ENCODE peak calls at places on chromosomes 11 and 22, in six cellular contexts. U is CD8-positive, alpha-beta memory T cell; Q is A549; R is MM.1S; J is HCT116; G is GM23248. H is an unnamed sample. For H3K9me3, the result is how much of the 10 kb centered on the place peaks cover.

GRCh38 chr22:40610329-40610850 is 26.1 kb downstream of the MRTFA start:
- DNase-seq in U (no peak), Q (no peak), R (no peak), J (no peak), G (no peak), H (no peak)

GRCh38 chr11:63909621-63910506 is 7.1 kb downstream of the RCOR2 start:
- DNase-seq in U (no peak), Q (no peak), R (no peak), J (no peak), G (no peak), H (no peak)

GRCh38 chr11:34311126-34311525 is 46.7 kb downstream of the ABTB2 start:
- DNase-seq in U (no peak), Q (no peak), R (no peak), J (no peak), G (no peak), H (no peak)

GRCh38 chr11:78438298-78438975 is 20.8 kb upstream of the GAB2 start:
- DNase-seq in U (no peak), Q (no peak), R (peak), J (no peak), G (no peak), H (no peak)

GRCh38 chr11:45754746-45755145 is 50.2 kb upstream of the SLC35C1 start:
- DNase-seq in U (no peak), Q (no peak), R (no peak), J (no peak), G (no peak), H (no peak)

GRCh38 chr22:25762147-25762546 is 20.2 kb downstream of the MYO18B start:
- DNase-seq in U (no peak), Q (no peak), R (no peak), J (no peak), G (no peak), H (no peak)

GRCh38 chr22:36465232-36466021 is 16.0 kb downstream of the TXN2 start:
- DNase-seq in U (no peak), Q (peak), R (no peak), J (peak), G (peak), H (no peak)

GRCh38 chr11:72203163-72203562 is 11.2 kb downstream of the FOLR1 start:
- DNase-seq in U (no peak), Q (no peak), R (no peak), J (no peak), G (no peak), H (no peak)

GRCh38 chr11:121881806-121882205 is 234.2 kb downstream of the BLID start:
- DNase-seq in U (no peak), Q (no peak), R (no peak), J (no peak), G (peak), H (no peak)

GRCh38 chr22:21613553-21614233 is 16.1 kb downstream of the YDJC start:
- DNase-seq in U (no peak), Q (no peak), R (no peak), J (no peak), G (no peak), H (no peak)

GRCh38 chr22:28867191-28867590 is 16.2 kb upstream of the ZNRF3 start:
- DNase-seq in U (no peak), Q (no peak), R (no peak), J (no peak), G (no peak), H (no peak)

GRCh38 chr22:40014661-40015255 is 20.0 kb downstream of the FAM83F start:
- DNase-seq in U (no peak), Q (no peak), R (no peak), J (no peak), G (no peak), H (no peak)

GRCh38 chr11:86511086-86511551 is 136.4 kb downstream of the CCDC81 start:
- DNase-seq in U (no peak), Q (peak), R (no peak), J (no peak), G (peak), H (no peak)

GRCh38 chr11:40190294-40190693 is 1269.2 kb downstream of the LRRC4C start:
- DNase-seq in U (no peak), Q (no peak), R (no peak), J (no peak), G (no peak), H (no peak)

GRCh38 chr11:35548925-35549561 is 23.6 kb upstream of the PAMR1 start:
- DNase-seq in U (no peak), Q (no peak), R (no peak), J (no peak), G (peak), H (no peak)

GRCh38 chr22:37679670-37680069 is 4.2 kb downstream of the LGALS1 start:
- DNase-seq in U (no peak), Q (no peak), R (no peak), J (no peak), G (no peak), H (no peak)

GRCh38 chr11:8098879-8099278 is 17.9 kb downstream of the TUB start:
- DNase-seq in U (no peak), Q (no peak), R (no peak), J (no peak), G (peak), H (no peak)

GRCh38 chr22:40050258-40050657 is 55.5 kb downstream of the FAM83F start:
- DNase-seq in U (no peak), Q (no peak), R (peak), J (no peak), G (no peak), H (no peak)

GRCh38 chr22:23834830-23835772 is 3.7 kb downstream of the DERL3 start:
- DNase-seq in U (no peak), Q (no peak), R (no peak), J (no peak), G (no peak), H (no peak)

GRCh38 chr22:36930041-36930935 is 16.9 kb downstream of the CSF2RB start:
- DNase-seq in U (no peak), Q (no peak), R (peak), J (no peak), G (no peak), H (no peak)

GRCh38 chr11:68432874-68433273 is 27.7 kb upstream of the PPP6R3 start:
- DNase-seq in U (no peak), Q (no peak), R (no peak), J (no peak), G (no peak), H (no peak)

GRCh38 chr11:118133816-118134215 is 18.8 kb downstream of the SCN4B start:
- DNase-seq in U (no peak), Q (no peak), R (no peak), J (no peak), G (no peak), H (no peak)

GRCh38 chr11:33860926-33861325 is 30.9 kb downstream of the LMO2 start:
- DNase-seq in U (no peak), Q (no peak), R (no peak), J (no peak), G (no peak), H (no peak)

GRCh38 chr11:46529086-46529905 is 64.5 kb downstream of the AMBRA1 start:
- DNase-seq in U (peak), Q (peak), R (peak), J (peak), G (peak), H (peak)

GRCh38 chr11:36292311-36292722 is 3.1 kb upstream of the COMMD9 start:
- DNase-seq in U (peak), Q (peak), R (peak), J (peak), G (peak), H (no peak)

GRCh38 chr11:32630844-32631243 is 47.2 kb downstream of the EIF3M start:
- DNase-seq in U (no peak), Q (no peak), R (no peak), J (no peak), G (no peak), H (no peak)

GRCh38 chr22:49583341-49583740 is 244.3 kb downstream of the BRD1 start:
- DNase-seq in U (no peak), Q (no peak), R (no peak), J (no peak), G (no peak), H (no peak)
- H3K9me3 ChIP-seq in U (under half), Q (under half), R (under half), J (under half), G (under half), H (under half)

GRCh38 chr11:74866557-74866956 is 82.3 kb downstream of the XRRA1 start:
- DNase-seq in U (no peak), Q (no peak), R (no peak), J (no peak), G (no peak), H (no peak)
- H3K9me3 ChIP-seq in U (under half), Q (under half), R (under half), J (under half), G (under half), H (under half)

DNA sequence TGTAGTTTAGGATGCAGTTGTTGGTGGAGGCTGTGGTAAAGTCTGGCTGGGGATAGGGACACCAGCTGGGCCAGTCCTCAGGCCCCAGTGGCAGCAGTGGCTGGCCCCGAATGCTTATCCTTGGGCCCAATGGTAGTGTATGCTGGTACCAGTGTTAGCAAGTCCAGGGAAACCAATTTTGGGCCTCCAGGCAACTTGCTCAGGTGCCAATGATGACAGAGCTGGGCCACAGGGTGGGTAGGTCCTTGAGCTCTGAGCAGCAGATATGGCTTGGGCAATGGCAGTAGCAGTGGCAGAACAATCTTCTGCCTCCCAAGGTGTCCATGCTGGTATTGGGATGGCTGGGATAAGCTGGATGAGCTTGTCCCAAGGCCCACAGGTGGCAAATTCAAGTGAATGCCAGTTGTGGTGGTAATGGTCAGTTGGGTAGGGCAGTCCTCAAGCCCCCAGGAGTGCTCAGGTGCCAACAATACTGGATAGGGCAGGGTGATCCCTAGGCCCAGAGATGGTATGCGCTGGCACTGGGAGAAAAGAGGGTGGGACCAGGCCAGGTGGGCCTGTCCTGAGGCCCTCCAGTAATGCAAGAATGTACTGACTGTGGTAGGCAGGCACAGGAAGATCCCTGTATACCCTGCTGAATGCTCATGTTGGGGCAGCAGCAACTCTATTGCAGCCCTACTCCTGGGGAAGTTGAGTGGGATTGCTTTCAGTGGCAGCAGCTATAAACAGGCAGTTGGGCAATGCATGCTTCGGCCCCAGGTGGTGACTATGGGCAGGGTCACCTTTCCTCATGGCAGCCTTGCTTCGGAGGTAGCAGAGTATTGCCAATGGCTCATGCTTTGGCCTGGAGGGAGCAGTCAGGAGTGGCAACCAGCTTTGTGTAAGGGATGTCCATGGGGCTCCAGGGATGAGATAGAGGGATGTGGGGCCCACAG is 54.7 kb downstream of the KCNQ1OT1 start:
- DNase-seq in U (no peak), Q (no peak), R (no peak), J (no peak), G (no peak), H (no peak)
- H3K9me3 ChIP-seq in U (under half), Q (half or more), R (under half), J (under half), G (under half), H (under half)

GRCh38 chr11:1633864-1634263 is 4.3 kb downstream of the KRTAP5-5 start:
- DNase-seq in U (no peak), Q (no peak), R (no peak), J (no peak), G (no peak), H (no peak)
- H3K9me3 ChIP-seq in U (under half), Q (under half), R (under half), J (under half), G (under half), H (under half)

GRCh38 chr22:19331975-19332374 is 40.5 kb upstream of the CLTCL1 start:
- DNase-seq in U (no peak), Q (no peak), R (no peak), J (no peak), G (no peak), H (no peak)
- H3K9me3 ChIP-seq in U (under half), Q (under half), R (under half), J (under half), G (under half), H (under half)

GRCh38 chr22:48507171-48507570 is 1320.5 kb downstream of the BRD1 start:
- DNase-seq in U (no peak), Q (no peak), R (no peak), J (no peak), G (no peak), H (no peak)
- H3K9me3 ChIP-seq in U (under half), Q (under half), R (under half), J (under half), G (under half), H (under half)

GRCh38 chr11:134615041-134615615 is 203.1 kb upstream of the B3GAT1 start:
- DNase-seq in U (no peak), Q (no peak), R (no peak), J (no peak), G (no peak), H (no peak)
- H3K9me3 ChIP-seq in U (under half), Q (under half), R (under half), J (under half), G (under half), H (under half)

GRCh38 chr11:127919206-127920000 is 668.0 kb downstream of the ETS1 start:
- DNase-seq in U (no peak), Q (no peak), R (no peak), J (no peak), G (peak), H (no peak)
- H3K9me3 ChIP-seq in U (under half), Q (under half), R (under half), J (under half), G (under half), H (under half)

DNA sequence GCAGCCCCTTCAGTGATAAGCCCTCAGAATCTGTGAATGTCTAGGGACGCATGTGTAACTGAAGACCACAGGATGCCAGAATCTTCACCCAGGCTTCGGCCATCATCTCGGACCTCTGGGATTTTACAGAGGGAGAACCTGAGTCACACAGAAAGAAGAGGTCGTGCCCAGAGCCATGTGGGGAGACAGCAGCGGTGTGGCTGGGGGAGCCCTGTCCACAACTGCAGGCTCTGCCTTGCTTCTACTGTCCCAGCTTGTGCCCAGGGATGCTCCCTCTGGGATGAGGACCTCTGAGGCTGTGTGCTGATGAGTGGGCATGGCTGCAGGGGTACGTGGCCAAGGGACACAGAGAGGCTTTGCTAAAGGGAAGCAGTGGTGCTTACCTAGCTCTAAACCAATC is 582.0 kb downstream of the TBC1D22A start:
- DNase-seq in U (no peak), Q (no peak), R (no peak), J (no peak), G (no peak), H (no peak)
- H3K9me3 ChIP-seq in U (under half), Q (under half), R (under half), J (under half), G (under half), H (under half)

GRCh38 chr22:42433754-42434153 is 1.6 kb upstream of the NFAM1 start:
- DNase-seq in U (no peak), Q (no peak), R (no peak), J (no peak), G (no peak), H (no peak)
- H3K9me3 ChIP-seq in U (under half), Q (under half), R (under half), J (under half), G (under half), H (under half)

H was measured in T-helper 17 cell.